ENCODE peak calls at places on chromosomes 12 and 14, in nine cellular contexts. Q is GM19239; H is anterior cingulate cortex; S is HEK293T; Z is activated gamma-delta T cell treated with Interleukin-2 at 50 U/mL for 16 hours; K is left cardiac atrium; N is stimulated activated CD8-positive, alpha-beta memory T cell treated with anti-CD3 and anti-CD28 coated beads, Interleukin-2, amount 100 ng/mL, for 1 hour; I is non-pigmented ciliary epithelial cell; G is cardiac fibroblast. W is an unnamed sample.

GRCh38 chr12:119803391-119803791 is 73.7 kb downstream of the CIT start:
- DNase-seq in N (no peak), Q (no peak), Z (no peak), K (peak), S (no peak), G (peak), I (peak), H (peak), W (no peak)

GRCh38 chr12:91792597-91792996 is 353.0 kb downstream of the BTG1 start:
- DNase-seq in K (no peak), S (no peak), N (no peak), Z (no peak), I (no peak), G (no peak), H (no peak), Q (no peak), W (no peak)

GRCh38 chr12:131810672-131811071 is 17.5 kb upstream of the MMP17 start:
- DNase-seq in K (no peak), I (no peak), N (no peak), S (no peak), Q (no peak), H (no peak), G (no peak), Z (no peak), W (no peak)

GRCh38 chr12:30515351-30515750 is 180.3 kb downstream of the IPO8 start:
- DNase-seq in K (no peak), Q (no peak), N (no peak), H (no peak), G (peak), Z (no peak), I (no peak), S (no peak), W (no peak)

GRCh38 chr12:111166779-111167540 is 201.9 kb downstream of the PHETA1 start:
- DNase-seq in K (peak), G (peak), Z (no peak), I (no peak), N (no peak), Q (no peak), H (no peak), S (no peak), W (no peak)

GRCh38 chr12:27572486-27573255 is 48.7 kb downstream of the PPFIBP1 start:
- DNase-seq in N (no peak), H (no peak), Z (no peak), S (no peak), K (no peak), I (no peak), Q (no peak), G (peak), W (no peak)

GRCh38 chr12:101298426-101298825 is 18.5 kb downstream of the UTP20 start:
- DNase-seq in Z (no peak), Q (no peak), N (no peak), K (no peak), H (no peak), G (peak), S (no peak), I (peak), W (no peak)

GRCh38 chr14:53517276-53517960 is 364.3 kb upstream of the DDHD1 start:
- DNase-seq in N (no peak), G (no peak), H (no peak), I (no peak), Z (no peak), K (no peak), S (no peak), Q (no peak), W (no peak)

GRCh38 chr12:53766881-53767280 is 15.1 kb upstream of the CISTR start:
- DNase-seq in Z (no peak), N (no peak), H (no peak), S (no peak), I (no peak), Q (no peak), G (no peak), K (no peak), W (no peak)